ENCODE peak calls at places on chromosomes 4 and X, in eight cellular contexts. M is GM12878, X is HCT116, S is fibroblast of lung, V is keratinocyte, I is GM23248, P is PC-3, W is hepatocyte. H is an unnamed sample.

GRCh38 chr4:90889171-90889570 is 762.0 kb downstream of the CCSER1 start:
- DNase-seq in I (no peak), W (no peak), S (peak), P (no peak), X (no peak), V (no peak), M (no peak), H (no peak)

GRCh38 chr4:152534541-152535231 is 1.2 kb downstream of the FBXW7 start:
- DNase-seq in X (no peak), M (no peak), P (no peak), I (peak), W (peak), S (peak), V (no peak), H (no peak)

GRCh38 chrX:106791495-106791894 is 11.0 kb upstream of the TBC1D8B start:
- DNase-seq in V (no peak), P (peak), S (peak), X (no peak), W (no peak), M (no peak), I (peak), H (no peak)

GRCh38 chr4:20544645-20545044 is 155.6 kb upstream of the PACRGL start:
- DNase-seq in V (no peak), S (peak), X (peak), P (peak), M (no peak), I (peak), W (peak), H (peak)

GRCh38 chr4:28010543-28011235 is 1150.0 kb downstream of the STIM2 start:
- DNase-seq in X (no peak), I (peak), M (no peak), W (no peak), V (no peak), P (no peak), S (no peak), H (no peak)

GRCh38 chr4:176635372-176636261 is 157.1 kb downstream of the VEGFC start:
- DNase-seq in W (peak), M (no peak), X (no peak), S (peak), I (peak), P (peak), V (no peak), H (no peak)

GRCh38 chr4:173525118-173526033 is 4.7 kb downstream of the HAND2 start:
- DNase-seq in S (no peak), V (no peak), M (no peak), W (no peak), I (peak), P (no peak), X (no peak), H (no peak)

GRCh38 chrX:70998402-70999027 is 67.6 kb upstream of the SLC7A3 start:
- DNase-seq in M (no peak), X (no peak), I (peak), S (peak), W (peak), V (peak), P (peak), H (no peak)

GRCh38 chr4:145709336-145709735 is 29.4 kb downstream of the C4orf51 start:
- DNase-seq in X (no peak), I (no peak), W (no peak), S (no peak), V (no peak), P (no peak), M (no peak), H (no peak)

GRCh38 chr4:182177166-182177565 is 66.0 kb upstream of the TENM3 start:
- DNase-seq in V (no peak), W (no peak), M (no peak), S (no peak), X (no peak), I (no peak), P (no peak), H (no peak)

GRCh38 chr4:163395055-163395454 is 51.4 kb downstream of the NPY5R start:
- DNase-seq in V (no peak), S (peak), W (no peak), M (no peak), X (no peak), I (peak), P (no peak), H (no peak)

GRCh38 chr4:134780244-134780643 is 578.7 kb upstream of the PABPC4L start:
- DNase-seq in W (no peak), I (no peak), X (no peak), V (no peak), P (no peak), M (no peak), S (peak), H (no peak)

GRCh38 chr4:77050962-77051361 is 24.8 kb downstream of the CCNI start:
- DNase-seq in X (no peak), M (no peak), S (peak), W (no peak), V (no peak), I (no peak), P (no peak), H (no peak)

GRCh38 chr4:186688150-186688943 is 35.3 kb downstream of the FAT1 start:
- DNase-seq in M (no peak), S (no peak), W (no peak), P (no peak), I (no peak), X (no peak), V (no peak), H (no peak)

GRCh38 chr4:141912831-141913230 is 276.4 kb downstream of the IL15 start:
- DNase-seq in M (no peak), I (no peak), S (no peak), X (no peak), P (no peak), W (peak), V (no peak), H (no peak)

GRCh38 chr4:5900844-5901243 is 8.0 kb upstream of the CRMP1 start:
- DNase-seq in X (no peak), S (no peak), P (no peak), W (no peak), I (no peak), M (no peak), V (no peak), H (no peak)

GRCh38 chrX:106959897-106960296 is 39.7 kb downstream of the CLDN2 start:
- DNase-seq in W (peak), V (no peak), P (peak), S (no peak), I (peak), M (no peak), X (no peak), H (no peak)

GRCh38 chr4:103786014-103786413 is 66.2 kb upstream of the TACR3 start:
- DNase-seq in X (peak), P (peak), M (peak), V (no peak), I (peak), W (peak), S (peak), H (no peak)

GRCh38 chr4:108559067-108559793 is 61.1 kb upstream of the RPL34 start:
- DNase-seq in P (no peak), V (no peak), M (no peak), S (no peak), X (no peak), W (no peak), I (no peak), H (no peak)

GRCh38 chrX:136780738-136781137 is at the start of gene ARHGEF6:
- DNase-seq in S (no peak), P (peak), W (no peak), V (no peak), X (no peak), I (peak), M (no peak), H (no peak)

GRCh38 chr4:149306537-149306936 is 509.1 kb downstream of the IQCM start:
- DNase-seq in M (no peak), W (no peak), I (no peak), X (no peak), P (no peak), V (no peak), S (no peak), H (peak)

GRCh38 chr4:30714408-30715031 is 5.6 kb upstream of the PCDH7 start:
- DNase-seq in V (peak), I (peak), M (no peak), P (peak), S (peak), W (peak), X (peak), H (no peak)

GRCh38 chr4:168859888-168860694 is 150.0 kb downstream of the CBR4 start:
- DNase-seq in I (no peak), S (peak), X (no peak), M (peak), V (no peak), W (no peak), P (no peak), H (no peak)

DNA sequence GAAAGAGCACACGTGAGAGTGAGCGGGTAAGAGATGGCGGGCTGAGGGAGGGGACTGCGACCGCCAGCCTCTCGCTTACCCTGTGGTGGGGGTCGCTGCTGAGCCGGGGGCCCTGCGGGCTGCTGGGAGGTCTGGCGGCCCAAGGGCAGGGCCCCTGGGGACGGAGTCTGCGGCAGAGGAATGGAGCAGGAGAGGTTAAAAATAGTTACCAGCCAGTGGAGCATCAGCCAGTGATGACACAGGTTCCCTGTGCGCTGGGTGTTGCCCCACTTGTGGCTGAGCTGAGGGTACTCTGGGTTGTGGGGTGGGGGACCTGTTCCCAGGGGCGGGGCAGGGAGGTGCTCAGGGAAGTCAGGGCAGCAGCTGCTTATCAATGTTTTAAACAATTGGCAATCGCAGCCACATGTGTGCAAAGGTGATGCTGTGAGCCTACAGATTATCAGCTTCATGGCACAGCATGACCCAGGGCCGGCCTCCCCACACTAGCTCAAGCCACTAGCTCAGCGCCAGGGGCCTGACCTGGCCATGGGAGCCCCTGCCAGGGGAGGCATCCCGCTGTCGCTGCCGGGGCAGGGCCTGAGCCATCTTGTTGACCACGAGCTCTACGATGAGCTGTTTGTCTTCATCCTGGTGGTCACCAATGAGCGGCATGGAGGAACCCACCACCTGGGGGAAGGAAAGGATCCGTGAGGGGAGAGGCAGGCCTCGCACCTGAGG is 7.5 kb upstream of the TIMP1 start:
- DNase-seq in P (no peak), M (no peak), V (no peak), I (no peak), X (no peak), S (no peak), W (no peak), H (no peak)
- H3K27ac ChIP-seq in P (no peak), M (no peak), V (no peak), I (no peak), X (no peak), S (peak), W (peak), H (no peak)

DNA sequence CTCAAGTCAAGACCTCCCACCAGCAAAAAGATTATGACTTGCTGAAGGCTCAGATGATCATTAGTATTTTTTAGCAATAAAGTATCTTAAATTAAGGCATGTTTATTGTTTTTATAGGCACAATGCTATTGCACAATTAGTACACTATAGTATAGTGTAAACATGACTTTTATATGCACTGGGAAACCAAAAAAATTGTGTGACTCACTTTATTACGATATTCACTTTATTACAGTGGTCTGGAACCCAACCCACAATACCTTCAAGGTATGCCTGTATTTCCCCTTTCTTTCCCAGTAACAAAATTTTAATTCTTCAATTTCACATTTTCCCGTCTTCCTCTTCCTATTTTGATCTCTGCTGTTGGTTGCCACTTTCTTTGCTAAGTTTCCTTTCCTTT is 37.7 kb downstream of the ZCCHC12 start:
- DNase-seq in W (no peak), I (no peak), P (peak), X (no peak), S (no peak), M (no peak), V (no peak), H (no peak)
- TF ChIP-seq EZH2 in W (no peak), I (no peak), P (no peak), X (no peak), S (no peak), M (no peak), V (no peak), H (no peak)

GRCh38 chr4:1219553-1219950 is 29.4 kb downstream of the CTBP1 start:
- DNase-seq in X (no peak), P (no peak), W (no peak), S (no peak), I (no peak), V (no peak), M (no peak), H (no peak)
- H3K27ac ChIP-seq in X (no peak), P (no peak), W (no peak), S (no peak), I (no peak), V (no peak), M (peak), H (peak)

GRCh38 chr4:185149392-185149791 is 6.3 kb downstream of the SLC25A4 start:
- DNase-seq in P (no peak), S (no peak), X (no peak), I (no peak), V (no peak), W (no peak), M (no peak), H (no peak)
- TF ChIP-seq EZH2 in P (no peak), S (no peak), X (no peak), I (no peak), V (no peak), W (no peak), M (no peak), H (no peak)

DNA sequence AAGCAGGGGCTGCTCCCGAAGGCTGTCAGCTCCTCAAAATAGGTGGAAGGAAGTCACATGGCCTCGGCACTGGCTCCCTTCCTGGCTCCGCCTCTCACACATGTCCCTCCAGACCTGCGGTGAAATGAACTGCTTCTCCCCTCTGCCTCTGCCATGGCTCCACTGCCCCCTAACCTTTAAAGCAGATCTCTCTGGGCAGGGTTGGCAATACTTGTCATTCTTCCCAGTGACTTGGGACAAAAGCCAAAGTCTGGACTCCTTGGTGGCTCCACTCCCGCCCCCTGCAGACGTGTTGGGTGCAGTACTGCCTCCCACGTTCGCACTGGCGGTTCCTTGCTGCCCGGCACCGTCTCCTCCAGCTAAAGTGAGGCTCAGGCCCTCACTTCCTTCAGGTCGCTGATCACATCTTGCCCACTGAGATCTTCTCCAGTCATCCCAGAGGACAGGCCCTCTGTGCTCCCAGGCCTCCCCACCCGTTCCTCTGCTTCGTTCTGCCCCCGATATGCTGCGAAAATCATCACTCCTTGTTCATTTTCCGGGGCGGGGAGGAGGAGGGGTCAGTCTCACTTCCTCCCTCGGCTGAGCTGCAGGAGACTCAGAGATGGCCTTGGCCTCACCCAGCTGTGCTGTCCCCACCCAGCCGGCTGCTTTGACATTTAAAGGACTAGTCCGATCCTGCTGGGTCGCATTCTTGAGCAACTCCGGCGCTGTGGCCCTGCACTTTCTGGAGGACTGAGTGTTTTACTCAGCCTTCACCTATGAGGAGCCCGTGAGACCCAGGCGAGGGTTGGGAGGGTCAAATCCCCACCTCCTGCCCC is 97.4 kb downstream of the PHKA2 start:
- DNase-seq in W (peak), X (peak), M (peak), S (peak), I (peak), V (no peak), P (peak), H (no peak)
- H3K27ac ChIP-seq in W (peak), X (peak), M (peak), S (no peak), I (peak), V (no peak), P (peak), H (no peak)

GRCh38 chr4:1512081-1512737 is 106.0 kb upstream of the NKX1-1 start:
- DNase-seq in V (no peak), X (no peak), S (no peak), M (no peak), W (no peak), I (no peak), P (no peak), H (no peak)
- TF ChIP-seq EZH2 in V (no peak), X (no peak), S (no peak), M (no peak), W (no peak), I (no peak), P (no peak), H (no peak)

DNA sequence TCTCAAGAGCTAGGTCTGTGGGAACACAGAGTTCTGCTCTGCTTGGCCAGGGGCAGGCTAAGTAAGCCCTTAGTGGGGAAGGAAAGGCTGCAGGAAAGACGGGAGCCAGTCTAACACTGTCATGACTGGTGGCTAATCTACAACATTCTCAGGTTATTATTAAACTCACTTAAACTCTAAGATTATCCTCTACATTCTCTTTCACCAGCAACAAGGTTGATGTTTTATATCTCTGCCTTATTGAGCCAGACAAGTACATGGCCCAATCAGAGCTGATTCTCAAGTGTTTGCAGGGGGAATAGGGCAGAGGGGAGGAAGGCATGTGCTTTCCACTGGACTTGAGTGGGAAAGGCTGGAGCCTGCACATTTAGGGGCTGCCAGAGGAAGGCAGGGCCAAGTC is 50.9 kb upstream of the FAM241A start:
- DNase-seq in M (no peak), X (no peak), W (no peak), V (no peak), P (no peak), I (no peak), S (no peak), H (no peak)
- H3K27ac ChIP-seq in M (no peak), X (no peak), W (no peak), V (no peak), P (no peak), I (no peak), S (no peak), H (no peak)

DNA sequence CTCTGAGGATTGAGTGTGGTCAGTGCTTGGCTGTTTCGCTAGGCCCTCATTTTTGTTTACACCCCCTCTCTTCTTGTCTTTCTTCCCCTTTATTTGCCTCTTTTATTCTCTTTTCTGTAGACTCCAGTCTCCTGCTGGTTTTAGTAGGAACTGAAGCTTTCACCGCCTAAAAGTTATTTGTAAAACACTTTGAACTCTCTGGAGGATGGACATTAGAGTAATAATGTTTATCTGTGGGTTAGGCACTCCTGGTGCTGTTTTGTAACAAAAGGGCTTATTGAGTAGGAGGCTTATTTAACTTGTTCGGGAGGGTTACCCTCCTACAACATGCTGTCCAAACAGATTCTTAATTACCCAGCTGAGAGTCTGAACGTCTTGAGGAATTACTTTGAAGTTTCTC is 1.6 kb upstream of the ARHGAP10 start:
- DNase-seq in V (no peak), I (peak), P (peak), M (no peak), S (no peak), X (no peak), W (no peak), H (no peak)
- TF ChIP-seq EZH2 in V (no peak), I (no peak), P (no peak), M (no peak), S (no peak), X (no peak), W (no peak), H (no peak)

DNA sequence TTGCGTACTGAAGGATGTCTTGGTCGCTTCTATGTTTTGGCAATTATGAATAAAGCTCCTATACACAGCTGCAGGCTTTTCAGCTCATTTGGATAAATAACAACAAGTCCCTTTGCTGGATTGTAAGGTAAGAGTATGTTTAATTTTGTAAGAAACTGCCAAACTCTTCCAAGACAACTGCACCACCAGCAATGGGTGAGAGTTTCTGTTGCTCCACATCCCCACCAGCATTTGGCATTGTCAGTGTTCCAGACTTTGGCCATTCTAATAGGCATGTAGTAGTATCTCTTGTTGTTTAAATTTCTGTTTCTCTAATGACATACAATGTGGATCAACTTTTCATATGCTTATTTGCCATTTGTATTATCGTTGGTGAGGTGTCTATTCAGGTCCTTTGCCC is 44.3 kb downstream of the FNIP2 start:
- DNase-seq in M (no peak), P (no peak), V (no peak), S (no peak), I (no peak), W (no peak), X (no peak), H (no peak)
- H3K27ac ChIP-seq in M (no peak), P (no peak), V (no peak), S (no peak), I (no peak), W (no peak), X (no peak), H (no peak)